ENCODE peak calls at places on chromosomes 1 and 21, in nine cellular contexts. M is uterus, F is mucosa of descending colon, P is stomach, B is pancreas, D is body of pancreas, Z is choroid plexus epithelial cell, O is PC-3, J is AG04450. N is an unnamed sample.

GRCh38 chr1:154170547-154171221 is 15.8 kb upstream of the NUP210L start:
- DNase-seq in M (no peak), J (no peak), Z (peak; percentile 25), F (no peak), P (no peak), D (no peak), B (no peak), O (no peak), N (no peak)

GRCh38 chr1:52306227-52307006 is 59.6 kb downstream of the CC2D1B start:
- DNase-seq in Z (no peak), O (no peak), M (no peak), D (peak; percentile 37), B (peak; percentile 76), F (no peak), P (no peak), J (no peak), N (no peak)

GRCh38 chr21:43611598-43612369 is 47.5 kb downstream of the HSF2BP start:
- DNase-seq in M (peak; percentile 64), P (peak; percentile 78), J (peak; percentile 82), Z (peak; percentile 89), F (peak; percentile 87), D (peak; percentile 75), B (peak; percentile 73), O (peak; percentile 77), N (peak; percentile 84)

GRCh38 chr1:31775170-31775569 is 11.0 kb upstream of the ADGRB2 start:
- DNase-seq in Z (no peak), D (no peak), J (no peak), M (no peak), F (no peak), B (peak; percentile 9), O (no peak), P (no peak), N (no peak)

GRCh38 chr1:111591946-111592345 is 27.6 kb upstream of the RAP1A start:
- DNase-seq in M (no peak), J (no peak), P (no peak), B (no peak), D (no peak), F (no peak), O (no peak), Z (no peak), N (no peak)

GRCh38 chr1:246338098-246338497 is 169.0 kb downstream of the SMYD3 start:
- DNase-seq in J (no peak), D (no peak), Z (no peak), M (no peak), F (no peak), B (no peak), P (no peak), O (no peak), N (no peak)

GRCh38 chr1:93526431-93526830 is 78.5 kb downstream of the FNBP1L start:
- DNase-seq in P (no peak), F (no peak), O (no peak), J (no peak), D (no peak), M (no peak), Z (no peak), B (no peak), N (no peak)

GRCh38 chr1:211813590-211813989 is 17.0 kb downstream of the LPGAT1 start:
- DNase-seq in M (peak; percentile 36), J (no peak), P (peak; percentile 83), D (peak; percentile 80), Z (peak; percentile 89), O (peak; percentile 25), F (no peak), B (peak; percentile 72), N (peak; percentile 25)

GRCh38 chr21:45535341-45536081 is 6.7 kb downstream of the SLC19A1 start:
- DNase-seq in F (no peak), M (peak; percentile 14), O (no peak), Z (no peak), B (peak; percentile 52), P (peak; percentile 76), J (no peak), D (peak; percentile 11), N (peak; percentile 21)

DNA sequence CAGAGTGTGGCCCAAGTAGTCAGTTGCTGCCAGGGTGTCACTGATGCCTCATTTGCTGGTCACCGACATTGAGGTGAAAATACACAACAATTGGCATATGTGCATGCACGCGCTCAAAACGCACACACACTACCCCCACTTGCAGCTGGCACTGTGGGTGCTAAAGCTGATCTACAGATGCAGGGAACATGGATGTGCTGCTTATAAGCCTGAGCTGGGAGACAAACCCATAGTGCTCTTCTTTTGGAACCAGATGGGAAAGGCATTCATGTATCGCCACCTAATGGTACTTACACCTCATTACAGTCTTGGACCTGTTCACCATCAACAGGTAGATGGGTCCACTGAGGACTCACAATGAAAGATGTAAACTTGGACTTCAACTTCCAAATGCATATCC is 70.3 kb upstream of the CAMK1G start:
- DNase-seq in J (no peak), O (peak; percentile 85), F (peak; percentile 6), D (no peak), B (no peak), P (no peak), M (no peak), Z (peak; percentile 75), N (no peak)
- TF ChIP-seq CTCF in J (peak; percentile 69), O (peak; percentile 89), F (no peak), D (no peak), B (no peak), P (no peak), M (no peak), Z (peak; percentile 75), N (peak; percentile 27)

GRCh38 chr1:96562094-96562493 is 159.5 kb upstream of the PTBP2 start:
- DNase-seq in D (no peak), Z (no peak), F (no peak), B (no peak), O (no peak), P (no peak), J (no peak), M (no peak), N (no peak)

GRCh38 chr1:96559181-96559580 is 162.4 kb upstream of the PTBP2 start:
- DNase-seq in Z (peak; percentile 56), M (no peak), B (no peak), P (no peak), J (no peak), O (no peak), F (no peak), D (no peak), N (no peak)

GRCh38 chr1:96554364-96554763 is 167.2 kb upstream of the PTBP2 start:
- DNase-seq in P (no peak), D (no peak), J (no peak), O (no peak), Z (no peak), F (no peak), M (no peak), B (no peak), N (no peak)

GRCh38 chr1:96557336-96557735 is 164.2 kb upstream of the PTBP2 start:
- DNase-seq in O (no peak), F (no peak), D (no peak), Z (peak; percentile 30), B (no peak), M (no peak), J (no peak), P (no peak), N (no peak)

GRCh38 chr1:96559707-96560588 is 161.6 kb upstream of the PTBP2 start:
- DNase-seq in P (no peak), Z (peak; percentile 98), D (no peak), F (peak; percentile 9), M (peak; percentile 69), J (peak; percentile 91), B (no peak), O (peak; percentile 81), N (no peak)
- H3K4me3 ChIP-seq in P (no peak overlapping the region), Z (no peak overlapping the region), D (no peak overlapping the region), F (no peak overlapping the region), M (no peak overlapping the region), J (no peak overlapping the region), B (no peak overlapping the region), O (no peak overlapping the region), N (no peak overlapping the region)

GRCh38 chr1:212946872-212947271 is 3.5 kb upstream of the VASH2 start:
- DNase-seq in M (no peak), B (no peak), J (no peak), F (no peak), O (no peak), P (no peak), Z (no peak), D (no peak), N (no peak)

GRCh38 chr1:212951058-212951923 is 950 bp downstream of the VASH2 start:
- DNase-seq in M (no peak), B (peak; percentile 60), Z (no peak), O (no peak), J (no peak), D (no peak), F (no peak), P (no peak), N (no peak)

GRCh38 chr1:212952596-212952995 is 2.3 kb downstream of the VASH2 start:
- DNase-seq in B (no peak), J (no peak), M (no peak), P (no peak), O (no peak), D (no peak), F (no peak), Z (no peak), N (no peak)

GRCh38 chr1:212949771-212950170 is 570 bp upstream of the VASH2 start:
- DNase-seq in B (no peak), P (no peak), J (no peak), O (no peak), M (no peak), F (no peak), D (no peak), Z (no peak), N (no peak)

GRCh38 chr1:212950243-212951057 is at the start of gene VASH2:
- DNase-seq in M (peak; percentile 85), B (peak; percentile 82), Z (peak; percentile 70), D (peak; percentile 68), J (no peak), P (peak; percentile 82), O (peak; percentile 91), F (peak; percentile 81), N (peak; percentile 75)
- TF ChIP-seq CTCF in M (no peak), B (no peak), Z (no peak), D (no peak), J (no peak), P (no peak), O (peak; percentile 22), F (no peak), N (no peak)

DNA sequence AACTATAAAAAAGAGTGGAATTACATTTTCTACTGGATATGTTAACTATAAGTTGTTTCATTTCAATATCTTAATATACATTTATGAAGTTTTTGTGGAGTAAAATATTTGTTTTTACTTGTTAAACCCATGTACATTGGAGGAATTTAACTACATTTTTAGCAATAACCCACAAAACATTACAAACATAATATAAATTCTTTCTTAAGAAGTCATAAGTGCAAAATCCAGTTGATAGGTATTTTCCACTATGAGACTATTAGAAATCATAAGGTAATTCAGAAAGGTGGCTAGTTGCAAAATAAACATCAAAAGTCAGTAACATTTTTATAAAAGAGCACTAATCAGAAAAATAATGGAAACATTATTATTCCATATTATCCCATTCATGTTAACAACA is 73.9 kb upstream of the RRP15 start:
- DNase-seq in D (no peak), B (no peak), F (no peak), Z (peak; percentile 60), P (no peak), M (no peak), O (peak; percentile 71), J (no peak), N (no peak)
- H3K4me3 ChIP-seq in D (no peak overlapping the region), B (no peak overlapping the region), F (no peak overlapping the region), Z (no peak overlapping the region), P (no peak overlapping the region), M (no peak overlapping the region), O (peak overlapping the region; percentile 23), J (no peak overlapping the region), N (no peak overlapping the region)

GRCh38 chr1:2380816-2381591 is 10.3 kb downstream of the MORN1 start:
- DNase-seq in B (peak; percentile 74), J (no peak), D (no peak), O (no peak), P (no peak), Z (no peak), F (no peak), M (no peak), N (peak; percentile 7)
- TF ChIP-seq CTCF in B (no peak), J (no peak), D (no peak), O (no peak), P (no peak), Z (no peak), F (no peak), M (no peak), N (no peak)

N was measured in transverse colon.